ENCODE peak calls at places on chromosomes 2 and 18, in six cellular contexts. One of them, this sample, is unnamed.

GRCh38 chr2:86026744-86027065 is 79.0 kb downstream of the POLR1A start:
- DNase-seq in K562: no peak
- DNase-seq in HCT116: no peak
- DNase-seq in HepG2: no peak
- DNase-seq in sigmoid colon: peak; percentile 59
- DNase-seq in endothelial cell of umbilical vein: no peak
- DNase-seq in this sample: no peak

GRCh38 chr2:68195096-68195495 is 37.4 kb downstream of the PNO1 start:
- DNase-seq in K562: no peak
- DNase-seq in HCT116: no peak
- DNase-seq in HepG2: no peak
- DNase-seq in sigmoid colon: no peak
- DNase-seq in endothelial cell of umbilical vein: peak; percentile 59
- DNase-seq in this sample: no peak

GRCh38 chr2:127448526-127448925 is 30.3 kb downstream of the PROC start:
- DNase-seq in K562: no peak
- DNase-seq in HCT116: no peak
- DNase-seq in HepG2: no peak
- DNase-seq in sigmoid colon: no peak
- DNase-seq in endothelial cell of umbilical vein: no peak
- DNase-seq in this sample: no peak

GRCh38 chr2:132270255-132270654 is 108.5 kb upstream of the ANKRD30BL start:
- DNase-seq in K562: no peak
- DNase-seq in HCT116: no peak
- DNase-seq in HepG2: no peak
- DNase-seq in sigmoid colon: no peak
- DNase-seq in endothelial cell of umbilical vein: no peak
- DNase-seq in this sample: no peak

GRCh38 chr2:196915512-196916189 is 10.9 kb downstream of the PGAP1 start:
- DNase-seq in K562: no peak
- DNase-seq in HCT116: no peak
- DNase-seq in HepG2: no peak
- DNase-seq in sigmoid colon: no peak
- DNase-seq in endothelial cell of umbilical vein: no peak
- DNase-seq in this sample: no peak

GRCh38 chr2:129443235-129443884 is 536.1 kb upstream of the RAB6C start:
- DNase-seq in K562: no peak
- DNase-seq in HCT116: peak; percentile 60
- DNase-seq in HepG2: no peak
- DNase-seq in sigmoid colon: no peak
- DNase-seq in endothelial cell of umbilical vein: no peak
- DNase-seq in this sample: no peak

GRCh38 chr2:18500333-18500732 is 60.1 kb downstream of the RDH14 start:
- DNase-seq in K562: no peak
- DNase-seq in HCT116: no peak
- DNase-seq in HepG2: no peak
- DNase-seq in sigmoid colon: no peak
- DNase-seq in endothelial cell of umbilical vein: no peak
- DNase-seq in this sample: no peak

GRCh38 chr2:105649534-105649933 is 95.2 kb upstream of the NCK2 start:
- DNase-seq in K562: no peak
- DNase-seq in HCT116: no peak
- DNase-seq in HepG2: no peak
- DNase-seq in sigmoid colon: no peak
- DNase-seq in endothelial cell of umbilical vein: no peak
- DNase-seq in this sample: no peak

GRCh38 chr18:75226301-75226955 is 15.8 kb downstream of the TSHZ1 start:
- DNase-seq in K562: peak; percentile 25
- DNase-seq in HCT116: no peak
- DNase-seq in HepG2: peak; percentile 16
- DNase-seq in sigmoid colon: no peak
- DNase-seq in endothelial cell of umbilical vein: no peak
- DNase-seq in this sample: no peak

GRCh38 chr2:185044323-185044874 is 446.1 kb downstream of the ZNF804A start:
- DNase-seq in K562: no peak
- DNase-seq in HCT116: no peak
- DNase-seq in HepG2: no peak
- DNase-seq in sigmoid colon: no peak
- DNase-seq in endothelial cell of umbilical vein: no peak
- DNase-seq in this sample: no peak

GRCh38 chr2:148303166-148303565 is 282.3 kb downstream of the MBD5 start:
- DNase-seq in K562: no peak
- DNase-seq in HCT116: no peak
- DNase-seq in HepG2: no peak
- DNase-seq in sigmoid colon: no peak
- DNase-seq in endothelial cell of umbilical vein: no peak
- DNase-seq in this sample: no peak

GRCh38 chr2:240917009-240917683 is 11.0 kb downstream of the CROCC2 start:
- DNase-seq in K562: no peak
- DNase-seq in HCT116: no peak
- DNase-seq in HepG2: no peak
- DNase-seq in sigmoid colon: peak; percentile 63
- DNase-seq in endothelial cell of umbilical vein: no peak
- DNase-seq in this sample: no peak

GRCh38 chr2:222819722-222820333 is 41.0 kb upstream of the ACSL3 start:
- DNase-seq in K562: no peak
- DNase-seq in HCT116: no peak
- DNase-seq in HepG2: no peak
- DNase-seq in sigmoid colon: no peak
- DNase-seq in endothelial cell of umbilical vein: no peak
- DNase-seq in this sample: no peak

GRCh38 chr2:53784431-53784830 is 2.3 kb downstream of the ASB3 start:
- DNase-seq in K562: no peak
- DNase-seq in HCT116: no peak
- DNase-seq in HepG2: no peak
- DNase-seq in sigmoid colon: no peak
- DNase-seq in endothelial cell of umbilical vein: no peak
- DNase-seq in this sample: no peak

GRCh38 chr18:3524706-3525105 is 74.7 kb downstream of the TGIF1 start:
- DNase-seq in K562: no peak
- DNase-seq in HCT116: no peak
- DNase-seq in HepG2: no peak
- DNase-seq in sigmoid colon: no peak
- DNase-seq in endothelial cell of umbilical vein: no peak
- DNase-seq in this sample: no peak

GRCh38 chr2:44570149-44570678 is 208.5 kb downstream of the CAMKMT start:
- DNase-seq in K562: no peak
- DNase-seq in HCT116: no peak
- DNase-seq in HepG2: no peak
- DNase-seq in sigmoid colon: no peak
- DNase-seq in endothelial cell of umbilical vein: no peak
- DNase-seq in this sample: no peak

GRCh38 chr2:44267269-44268258 is 7.7 kb upstream of the SLC3A1 start:
- DNase-seq in K562: no peak
- DNase-seq in HCT116: no peak
- DNase-seq in HepG2: no peak
- DNase-seq in sigmoid colon: no peak
- DNase-seq in endothelial cell of umbilical vein: no peak
- DNase-seq in this sample: no peak

GRCh38 chr2:105405291-105405690 is 6.4 kb upstream of the FHL2 start:
- DNase-seq in K562: no peak
- DNase-seq in HCT116: no peak
- DNase-seq in HepG2: no peak
- DNase-seq in sigmoid colon: no peak
- DNase-seq in endothelial cell of umbilical vein: no peak
- DNase-seq in this sample: no peak

GRCh38 chr18:74623047-74623816 is 25.6 kb downstream of the ZNF407 start:
- DNase-seq in K562: no peak
- DNase-seq in HCT116: peak; percentile 10
- DNase-seq in HepG2: no peak
- DNase-seq in sigmoid colon: no peak
- DNase-seq in endothelial cell of umbilical vein: peak; percentile 21
- DNase-seq in this sample: no peak

GRCh38 chr2:224909885-224910517 is 132.3 kb downstream of the DOCK10 start:
- DNase-seq in K562: no peak
- DNase-seq in HCT116: no peak
- DNase-seq in HepG2: no peak
- DNase-seq in sigmoid colon: peak; percentile 67
- DNase-seq in endothelial cell of umbilical vein: peak; percentile 49
- DNase-seq in this sample: peak; percentile 35

GRCh38 chr2:145751155-145751554 is 1231.2 kb upstream of the ZEB2 start:
- DNase-seq in K562: peak; percentile 63
- DNase-seq in HCT116: no peak
- DNase-seq in HepG2: no peak
- DNase-seq in sigmoid colon: no peak
- DNase-seq in endothelial cell of umbilical vein: no peak
- DNase-seq in this sample: no peak

GRCh38 chr2:98477506-98477905 is 32.8 kb downstream of the INPP4A start:
- DNase-seq in K562: no peak
- DNase-seq in HCT116: no peak
- DNase-seq in HepG2: no peak
- DNase-seq in sigmoid colon: no peak
- DNase-seq in endothelial cell of umbilical vein: no peak
- DNase-seq in this sample: no peak

GRCh38 chr2:164146478-164146877 is 410.7 kb upstream of the FIGN start:
- DNase-seq in K562: no peak
- DNase-seq in HCT116: no peak
- DNase-seq in HepG2: no peak
- DNase-seq in sigmoid colon: no peak
- DNase-seq in endothelial cell of umbilical vein: no peak
- DNase-seq in this sample: no peak

GRCh38 chr2:96693286-96694200 is 46.3 kb downstream of the LMAN2L start:
- DNase-seq in K562: no peak
- DNase-seq in HCT116: no peak
- DNase-seq in HepG2: no peak
- DNase-seq in sigmoid colon: peak; percentile 57
- DNase-seq in endothelial cell of umbilical vein: no peak
- DNase-seq in this sample: no peak

GRCh38 chr18:44048846-44049245 is 631.8 kb upstream of the SETBP1 start:
- DNase-seq in K562: no peak
- DNase-seq in HCT116: no peak
- DNase-seq in HepG2: no peak
- DNase-seq in sigmoid colon: no peak
- DNase-seq in endothelial cell of umbilical vein: no peak
- DNase-seq in this sample: no peak

GRCh38 chr18:11751305-11752115 is 62.4 kb downstream of the GNAL start:
- DNase-seq in K562: no peak
- DNase-seq in HCT116: no peak
- DNase-seq in HepG2: no peak
- DNase-seq in sigmoid colon: no peak
- DNase-seq in endothelial cell of umbilical vein: no peak
- DNase-seq in this sample: no peak
- TF ChIP-seq POLR2AphosphoS5 in K562: no peak
- TF ChIP-seq POLR2AphosphoS5 in HCT116: no peak
- TF ChIP-seq POLR2AphosphoS5 in HepG2: no peak
- TF ChIP-seq POLR2AphosphoS5 in sigmoid colon: no peak
- TF ChIP-seq POLR2AphosphoS5 in endothelial cell of umbilical vein: no peak
- TF ChIP-seq POLR2AphosphoS5 in this sample: no peak

DNA sequence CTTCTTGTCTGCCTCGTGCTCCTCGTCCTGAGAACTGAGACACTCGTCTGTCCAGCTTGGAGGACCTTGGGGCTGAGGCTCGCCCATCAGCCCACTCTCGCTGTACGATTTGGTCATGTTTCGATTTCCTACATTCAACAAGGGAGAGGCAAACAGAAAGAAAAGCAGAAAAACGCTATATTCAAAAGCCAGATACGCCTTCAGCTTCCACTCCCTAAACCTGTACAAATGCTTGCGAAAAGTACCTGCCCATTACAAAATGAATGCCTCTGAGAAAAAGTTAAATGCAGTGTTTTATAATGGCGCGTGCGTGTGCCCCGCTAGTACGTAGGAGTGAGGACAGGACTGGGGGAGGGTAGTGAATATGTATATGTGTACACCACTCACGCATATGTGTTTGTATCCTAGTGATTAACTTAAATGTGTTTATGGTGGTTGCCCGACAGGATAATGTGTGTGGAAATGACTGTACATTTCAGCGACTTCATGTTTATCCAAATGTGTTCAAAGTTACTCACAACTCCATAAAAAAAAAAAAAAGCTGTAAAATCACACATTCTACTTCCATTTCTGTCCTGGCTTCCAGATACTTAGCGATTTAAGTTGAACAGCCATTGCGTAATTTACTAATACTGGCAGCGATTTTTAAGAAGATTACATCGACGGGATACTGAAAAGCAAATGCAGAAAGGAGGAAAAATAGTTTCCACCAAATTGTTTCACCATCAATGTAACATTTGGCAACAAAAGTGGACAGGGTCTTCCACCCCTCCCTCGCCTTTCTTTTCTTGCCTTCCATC is 1.4 kb downstream of the NEUROD1 start:
- DNase-seq in K562: no peak
- DNase-seq in HCT116: no peak
- DNase-seq in HepG2: no peak
- DNase-seq in sigmoid colon: no peak
- DNase-seq in endothelial cell of umbilical vein: no peak
- DNase-seq in this sample: no peak
- H3K27me3 ChIP-seq in K562: peaks cover 21% of the 10 kb centered on the region
- H3K27me3 ChIP-seq in HCT116: peaks cover 14% of the 10 kb centered on the region
- H3K27me3 ChIP-seq in HepG2: peaks cover 37% of the 10 kb centered on the region
- H3K27me3 ChIP-seq in sigmoid colon: peaks cover 63% of the 10 kb centered on the region
- H3K27me3 ChIP-seq in endothelial cell of umbilical vein: peaks cover 63% of the 10 kb centered on the region
- H3K27me3 ChIP-seq in this sample: peaks cover 86% of the 10 kb centered on the region

DNA sequence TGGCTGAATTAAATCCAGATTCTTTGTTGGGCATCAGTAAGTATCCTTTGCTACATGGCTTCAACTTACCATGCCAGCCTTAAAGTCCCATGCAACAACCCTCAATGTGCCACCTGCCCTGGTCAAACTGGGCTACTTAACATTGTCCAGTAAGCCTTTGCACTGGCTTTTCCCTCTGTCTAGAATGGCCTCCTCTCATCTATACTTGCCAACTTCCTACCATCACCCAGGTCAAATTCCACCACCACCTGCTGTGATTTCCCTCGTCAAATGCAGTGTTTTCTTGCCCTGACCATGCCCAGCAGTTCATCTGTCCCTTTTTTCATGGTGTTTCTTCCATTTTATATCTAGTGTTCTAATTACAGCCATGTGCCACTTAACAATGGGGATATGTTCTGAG is 5.7 kb downstream of the KLHL23 start:
- DNase-seq in K562: no peak
- DNase-seq in HCT116: no peak
- DNase-seq in HepG2: no peak
- DNase-seq in sigmoid colon: no peak
- DNase-seq in endothelial cell of umbilical vein: no peak
- DNase-seq in this sample: no peak
- TF ChIP-seq POLR2AphosphoS5 in K562: no peak
- TF ChIP-seq POLR2AphosphoS5 in HCT116: no peak
- TF ChIP-seq POLR2AphosphoS5 in HepG2: no peak
- TF ChIP-seq POLR2AphosphoS5 in sigmoid colon: no peak
- TF ChIP-seq POLR2AphosphoS5 in endothelial cell of umbilical vein: no peak
- TF ChIP-seq POLR2AphosphoS5 in this sample: no peak

GRCh38 chr2:20672191-20672951 is 5.4 kb downstream of the GDF7 start:
- DNase-seq in K562: no peak
- DNase-seq in HCT116: no peak
- DNase-seq in HepG2: no peak
- DNase-seq in sigmoid colon: no peak
- DNase-seq in endothelial cell of umbilical vein: no peak
- DNase-seq in this sample: no peak

GRCh38 chr2:20671736-20672080 is 4.8 kb downstream of the GDF7 start:
- DNase-seq in K562: no peak
- DNase-seq in HCT116: no peak
- DNase-seq in HepG2: no peak
- DNase-seq in sigmoid colon: no peak
- DNase-seq in endothelial cell of umbilical vein: no peak
- DNase-seq in this sample: no peak

GRCh38 chr2:20670315-20671035 is 3.5 kb downstream of the GDF7 start:
- DNase-seq in K562: no peak
- DNase-seq in HCT116: no peak
- DNase-seq in HepG2: no peak
- DNase-seq in sigmoid colon: no peak
- DNase-seq in endothelial cell of umbilical vein: no peak
- DNase-seq in this sample: no peak

GRCh38 chr2:20669609-20670314 is 2.8 kb downstream of the GDF7 start:
- DNase-seq in K562: no peak
- DNase-seq in HCT116: no peak
- DNase-seq in HepG2: no peak
- DNase-seq in sigmoid colon: no peak
- DNase-seq in endothelial cell of umbilical vein: no peak
- DNase-seq in this sample: no peak

GRCh38 chr2:20671036-20671735 is 4.2 kb downstream of the GDF7 start:
- DNase-seq in K562: no peak
- DNase-seq in HCT116: no peak
- DNase-seq in HepG2: no peak
- DNase-seq in sigmoid colon: no peak
- DNase-seq in endothelial cell of umbilical vein: no peak
- DNase-seq in this sample: no peak
- H3K27me3 ChIP-seq in K562: peaks cover 23% of the 10 kb centered on the region
- H3K27me3 ChIP-seq in HCT116: no peaks in the 10 kb centered on the region
- H3K27me3 ChIP-seq in HepG2: no peaks in the 10 kb centered on the region
- H3K27me3 ChIP-seq in sigmoid colon: peaks cover 59% of the 10 kb centered on the region
- H3K27me3 ChIP-seq in endothelial cell of umbilical vein: peaks cover 42% of the 10 kb centered on the region
- H3K27me3 ChIP-seq in this sample: peaks cover 77% of the 10 kb centered on the region

This sample was measured in stomach.